ENCODE peak calls at places on chromosome 4, in five cellular contexts. One of them, this sample, is unnamed.

GRCh38 chr4:111792592-111792991 is 352.7 kb upstream of the FAM241A start:
- DNase-seq in adipocyte: no peak
- DNase-seq in GM23248: no peak
- DNase-seq in activated CD4-positive, alpha-beta T cell treated with anti-CD3 and anti-CD28 coated beads, Interleukin-2, amount 50 U/mL, for 1 hour: no peak
- DNase-seq in posterior vena cava: no peak
- DNase-seq in this sample: no peak

GRCh38 chr4:185165605-185166063 is 22.6 kb downstream of the SLC25A4 start:
- DNase-seq in adipocyte: peak
- DNase-seq in GM23248: peak
- DNase-seq in activated CD4-positive, alpha-beta T cell treated with anti-CD3 and anti-CD28 coated beads, Interleukin-2, amount 50 U/mL, for 1 hour: no peak
- DNase-seq in posterior vena cava: no peak
- DNase-seq in this sample: no peak

GRCh38 chr4:119707336-119707735 is 78.7 kb upstream of the PDE5A start:
- DNase-seq in adipocyte: no peak
- DNase-seq in GM23248: no peak
- DNase-seq in activated CD4-positive, alpha-beta T cell treated with anti-CD3 and anti-CD28 coated beads, Interleukin-2, amount 50 U/mL, for 1 hour: no peak
- DNase-seq in posterior vena cava: no peak
- DNase-seq in this sample: no peak

GRCh38 chr4:145289403-145290076 is 109.2 kb upstream of the OTUD4 start:
- DNase-seq in adipocyte: peak
- DNase-seq in GM23248: peak
- DNase-seq in activated CD4-positive, alpha-beta T cell treated with anti-CD3 and anti-CD28 coated beads, Interleukin-2, amount 50 U/mL, for 1 hour: no peak
- DNase-seq in posterior vena cava: no peak
- DNase-seq in this sample: no peak

GRCh38 chr4:26420438-26420837 is 69.8 kb downstream of the CCKAR start:
- DNase-seq in adipocyte: peak
- DNase-seq in GM23248: peak
- DNase-seq in activated CD4-positive, alpha-beta T cell treated with anti-CD3 and anti-CD28 coated beads, Interleukin-2, amount 50 U/mL, for 1 hour: no peak
- DNase-seq in posterior vena cava: no peak
- DNase-seq in this sample: no peak

GRCh38 chr4:98642991-98643426 is 15.4 kb downstream of the TSPAN5 start:
- DNase-seq in adipocyte: peak
- DNase-seq in GM23248: peak
- DNase-seq in activated CD4-positive, alpha-beta T cell treated with anti-CD3 and anti-CD28 coated beads, Interleukin-2, amount 50 U/mL, for 1 hour: no peak
- DNase-seq in posterior vena cava: no peak
- DNase-seq in this sample: no peak

GRCh38 chr4:14726441-14727405 is 275.6 kb upstream of the CPEB2 start:
- DNase-seq in adipocyte: peak
- DNase-seq in GM23248: peak
- DNase-seq in activated CD4-positive, alpha-beta T cell treated with anti-CD3 and anti-CD28 coated beads, Interleukin-2, amount 50 U/mL, for 1 hour: no peak
- DNase-seq in posterior vena cava: no peak
- DNase-seq in this sample: no peak

GRCh38 chr4:4762909-4763814 is 96.3 kb upstream of the MSX1 start:
- DNase-seq in adipocyte: peak
- DNase-seq in GM23248: peak
- DNase-seq in activated CD4-positive, alpha-beta T cell treated with anti-CD3 and anti-CD28 coated beads, Interleukin-2, amount 50 U/mL, for 1 hour: no peak
- DNase-seq in posterior vena cava: no peak
- DNase-seq in this sample: peak

GRCh38 chr4:115883251-115883650 is 769.8 kb upstream of the NDST4 start:
- DNase-seq in adipocyte: no peak
- DNase-seq in GM23248: no peak
- DNase-seq in activated CD4-positive, alpha-beta T cell treated with anti-CD3 and anti-CD28 coated beads, Interleukin-2, amount 50 U/mL, for 1 hour: no peak
- DNase-seq in posterior vena cava: no peak
- DNase-seq in this sample: no peak

GRCh38 chr4:90027565-90027964 is 99.6 kb upstream of the CCSER1 start:
- DNase-seq in adipocyte: no peak
- DNase-seq in GM23248: no peak
- DNase-seq in activated CD4-positive, alpha-beta T cell treated with anti-CD3 and anti-CD28 coated beads, Interleukin-2, amount 50 U/mL, for 1 hour: no peak
- DNase-seq in posterior vena cava: no peak
- DNase-seq in this sample: no peak

GRCh38 chr4:161920304-161921052 is 243.3 kb downstream of the FSTL5 start:
- DNase-seq in adipocyte: no peak
- DNase-seq in GM23248: no peak
- DNase-seq in activated CD4-positive, alpha-beta T cell treated with anti-CD3 and anti-CD28 coated beads, Interleukin-2, amount 50 U/mL, for 1 hour: no peak
- DNase-seq in posterior vena cava: no peak
- DNase-seq in this sample: no peak

GRCh38 chr4:186702297-186702696 is 21.4 kb downstream of the FAT1 start:
- DNase-seq in adipocyte: no peak
- DNase-seq in GM23248: no peak
- DNase-seq in activated CD4-positive, alpha-beta T cell treated with anti-CD3 and anti-CD28 coated beads, Interleukin-2, amount 50 U/mL, for 1 hour: no peak
- DNase-seq in posterior vena cava: no peak
- DNase-seq in this sample: no peak

GRCh38 chr4:79049840-79050520 is 110.7 kb upstream of the PAQR3 start:
- DNase-seq in adipocyte: no peak
- DNase-seq in GM23248: peak
- DNase-seq in activated CD4-positive, alpha-beta T cell treated with anti-CD3 and anti-CD28 coated beads, Interleukin-2, amount 50 U/mL, for 1 hour: no peak
- DNase-seq in posterior vena cava: no peak
- DNase-seq in this sample: no peak

GRCh38 chr4:166924456-166924855 is 309.8 kb downstream of the SPOCK3 start:
- DNase-seq in adipocyte: no peak
- DNase-seq in GM23248: no peak
- DNase-seq in activated CD4-positive, alpha-beta T cell treated with anti-CD3 and anti-CD28 coated beads, Interleukin-2, amount 50 U/mL, for 1 hour: no peak
- DNase-seq in posterior vena cava: no peak
- DNase-seq in this sample: no peak

GRCh38 chr4:173014113-173014558 is 154.5 kb upstream of the GALNT7 start:
- DNase-seq in adipocyte: peak
- DNase-seq in GM23248: peak
- DNase-seq in activated CD4-positive, alpha-beta T cell treated with anti-CD3 and anti-CD28 coated beads, Interleukin-2, amount 50 U/mL, for 1 hour: no peak
- DNase-seq in posterior vena cava: no peak
- DNase-seq in this sample: no peak

GRCh38 chr4:127055349-127055748 is 577.4 kb upstream of the INTU start:
- DNase-seq in adipocyte: peak
- DNase-seq in GM23248: peak
- DNase-seq in activated CD4-positive, alpha-beta T cell treated with anti-CD3 and anti-CD28 coated beads, Interleukin-2, amount 50 U/mL, for 1 hour: no peak
- DNase-seq in posterior vena cava: no peak
- DNase-seq in this sample: no peak

GRCh38 chr4:151940290-151940689 is 179.5 kb upstream of the GATB start:
- DNase-seq in adipocyte: no peak
- DNase-seq in GM23248: no peak
- DNase-seq in activated CD4-positive, alpha-beta T cell treated with anti-CD3 and anti-CD28 coated beads, Interleukin-2, amount 50 U/mL, for 1 hour: peak
- DNase-seq in posterior vena cava: no peak
- DNase-seq in this sample: no peak

GRCh38 chr4:52057196-52057595 is 6.1 kb downstream of the SPATA18 start:
- DNase-seq in adipocyte: peak
- DNase-seq in GM23248: no peak
- DNase-seq in activated CD4-positive, alpha-beta T cell treated with anti-CD3 and anti-CD28 coated beads, Interleukin-2, amount 50 U/mL, for 1 hour: no peak
- DNase-seq in posterior vena cava: no peak
- DNase-seq in this sample: no peak

GRCh38 chr4:53920116-53920515 is 144.3 kb downstream of the CHIC2 start:
- DNase-seq in adipocyte: no peak
- DNase-seq in GM23248: peak
- DNase-seq in activated CD4-positive, alpha-beta T cell treated with anti-CD3 and anti-CD28 coated beads, Interleukin-2, amount 50 U/mL, for 1 hour: no peak
- DNase-seq in posterior vena cava: no peak
- DNase-seq in this sample: no peak

GRCh38 chr4:140213116-140213515 is 59.1 kb upstream of the MAML3 start:
- DNase-seq in adipocyte: no peak
- DNase-seq in GM23248: peak
- DNase-seq in activated CD4-positive, alpha-beta T cell treated with anti-CD3 and anti-CD28 coated beads, Interleukin-2, amount 50 U/mL, for 1 hour: no peak
- DNase-seq in posterior vena cava: no peak
- DNase-seq in this sample: no peak

GRCh38 chr4:158333820-158334219 is 123.5 kb downstream of the TMEM144 start:
- DNase-seq in adipocyte: no peak
- DNase-seq in GM23248: no peak
- DNase-seq in activated CD4-positive, alpha-beta T cell treated with anti-CD3 and anti-CD28 coated beads, Interleukin-2, amount 50 U/mL, for 1 hour: no peak
- DNase-seq in posterior vena cava: no peak
- DNase-seq in this sample: no peak

GRCh38 chr4:52358855-52359254 is 300.2 kb downstream of the USP46 start:
- DNase-seq in adipocyte: no peak
- DNase-seq in GM23248: no peak
- DNase-seq in activated CD4-positive, alpha-beta T cell treated with anti-CD3 and anti-CD28 coated beads, Interleukin-2, amount 50 U/mL, for 1 hour: no peak
- DNase-seq in posterior vena cava: no peak
- DNase-seq in this sample: no peak

GRCh38 chr4:113159901-113160545 is 110.6 kb downstream of the ANK2 start:
- DNase-seq in adipocyte: no peak
- DNase-seq in GM23248: peak
- DNase-seq in activated CD4-positive, alpha-beta T cell treated with anti-CD3 and anti-CD28 coated beads, Interleukin-2, amount 50 U/mL, for 1 hour: no peak
- DNase-seq in posterior vena cava: no peak
- DNase-seq in this sample: no peak

GRCh38 chr4:122227202-122227601 is 75.1 kb downstream of the BLTP1 start:
- DNase-seq in adipocyte: no peak
- DNase-seq in GM23248: no peak
- DNase-seq in activated CD4-positive, alpha-beta T cell treated with anti-CD3 and anti-CD28 coated beads, Interleukin-2, amount 50 U/mL, for 1 hour: no peak
- DNase-seq in posterior vena cava: no peak
- DNase-seq in this sample: no peak

GRCh38 chr4:42401171-42401570 is 3.9 kb downstream of the SHISA3 start:
- DNase-seq in adipocyte: no peak
- DNase-seq in GM23248: no peak
- DNase-seq in activated CD4-positive, alpha-beta T cell treated with anti-CD3 and anti-CD28 coated beads, Interleukin-2, amount 50 U/mL, for 1 hour: no peak
- DNase-seq in posterior vena cava: no peak
- DNase-seq in this sample: no peak